ENCODE peak calls at places on chromosome 13, in four cellular contexts. U, B, X and K are unnamed samples. For H3K9me3, the result is how much of the 10 kb centered on the place peaks cover.

GRCh38 chr13:30337061-30337601 is 29.8 kb upstream of the KATNAL1 start:
- DNase-seq in X (no peak), U (no peak), B (no peak), K (no peak)

GRCh38 chr13:28077231-28077630 is 23.1 kb downstream of the FLT3 start:
- DNase-seq in X (no peak), B (no peak), U (no peak), K (no peak)

GRCh38 chr13:40589285-40590109 is 76.9 kb downstream of the FOXO1 start:
- DNase-seq in X (peak), U (no peak), B (no peak), K (no peak)

GRCh38 chr13:94228781-94229180 is 250.7 kb downstream of the DCT start:
- DNase-seq in U (no peak), X (no peak), B (no peak), K (no peak)

GRCh38 chr13:74575729-74576125 is 441.5 kb upstream of the KLF12 start:
- DNase-seq in U (no peak), X (no peak), B (peak), K (no peak)

GRCh38 chr13:25901460-25902376 is 150.1 kb downstream of the SHISA2 start:
- DNase-seq in U (no peak), X (peak), B (no peak), K (peak)

GRCh38 chr13:73822671-73823592 is 311.3 kb downstream of the KLF12 start:
- DNase-seq in U (no peak), B (no peak), X (no peak), K (no peak)

GRCh38 chr13:27170521-27171243 is 929 bp downstream of the USP12 start:
- DNase-seq in U (peak), X (peak), B (peak), K (no peak)

GRCh38 chr13:79775830-79776229 is 294.9 kb downstream of the NDFIP2 start:
- DNase-seq in B (no peak), X (peak), U (peak), K (peak)

GRCh38 chr13:109254271-109254670 is 532.1 kb downstream of the IRS2 start:
- DNase-seq in X (no peak), B (no peak), U (no peak), K (no peak)

GRCh38 chr13:109246001-109246400 is 540.4 kb downstream of the IRS2 start:
- DNase-seq in U (no peak), X (no peak), B (no peak), K (no peak)

GRCh38 chr13:109251958-109252357 is 534.4 kb downstream of the IRS2 start:
- DNase-seq in U (no peak), B (no peak), X (no peak), K (no peak)

GRCh38 chr13:109253316-109253715 is 533.1 kb downstream of the IRS2 start:
- DNase-seq in X (no peak), B (no peak), U (no peak), K (no peak)

DNA sequence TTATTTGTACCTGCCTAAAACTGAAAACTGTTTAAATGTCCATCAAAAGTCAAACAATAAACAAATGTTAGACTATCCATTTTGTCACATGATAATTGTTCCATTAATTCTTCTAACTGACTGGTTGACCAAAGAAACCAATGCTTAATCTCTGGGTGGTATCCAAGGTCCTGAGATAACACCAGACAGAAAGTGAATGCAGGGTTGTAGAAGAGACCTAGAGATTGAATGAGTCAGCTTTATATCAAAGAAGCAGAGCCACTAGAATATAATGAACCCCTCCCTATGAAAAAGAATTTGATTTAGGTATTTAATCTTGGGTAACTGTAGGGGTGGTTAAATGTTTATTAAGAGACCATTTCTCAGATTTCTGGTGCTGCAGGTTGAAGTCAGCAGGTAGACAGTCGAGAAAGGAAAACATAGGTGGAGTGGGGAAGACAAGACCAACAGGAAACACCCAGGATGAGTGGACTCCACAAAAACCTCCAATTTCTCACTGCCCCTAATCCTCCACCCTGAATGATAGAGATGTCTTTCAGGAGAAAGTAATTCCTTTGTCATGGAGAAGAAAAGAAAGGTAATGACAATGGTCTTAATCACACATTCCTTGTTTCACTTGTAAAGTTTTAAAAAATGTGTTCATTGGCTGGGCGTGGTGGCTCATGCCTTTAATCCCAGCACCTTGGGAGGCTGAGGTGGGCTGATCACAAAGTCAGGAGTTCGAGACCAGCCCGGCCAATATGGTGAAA is 536.4 kb downstream of the IRS2 start:
- DNase-seq in B (no peak), U (peak), X (no peak), K (no peak)
- TF ChIP-seq TCF7L2 in B (no peak), U (no peak), X (no peak), K (no peak)

GRCh38 chr13:19056355-19056880 is 125.2 kb downstream of the TUBA3C start:
- DNase-seq in X (no peak), B (no peak), U (no peak), K (no peak)

GRCh38 chr13:19057588-19058340 is 123.9 kb downstream of the TUBA3C start:
- DNase-seq in U (no peak), X (no peak), B (no peak), K (no peak)

GRCh38 chr13:19055611-19056010 is 126.0 kb downstream of the TUBA3C start:
- DNase-seq in U (no peak), B (no peak), X (no peak), K (no peak)

GRCh38 chr13:19058566-19058965 is 123.1 kb downstream of the TUBA3C start:
- DNase-seq in X (no peak), B (no peak), U (no peak), K (no peak)

GRCh38 chr13:19056984-19057490 is 124.6 kb downstream of the TUBA3C start:
- DNase-seq in X (no peak), U (no peak), B (no peak), K (no peak)
- H3K9me3 ChIP-seq in X (under half), U (under half), B (under half), K (under half)

GRCh38 chr13:48108106-48108505 is 13.2 kb upstream of the MED4 start:
- DNase-seq in U (no peak), B (no peak), X (no peak), K (no peak)

GRCh38 chr13:48112896-48113525 is 18.1 kb upstream of the MED4 start:
- DNase-seq in B (no peak), X (no peak), U (no peak), K (no peak)

GRCh38 chr13:48116808-48117207 is 21.9 kb upstream of the MED4 start:
- DNase-seq in B (no peak), U (no peak), X (no peak), K (no peak)

GRCh38 chr13:48110132-48110868 is 15.4 kb upstream of the MED4 start:
- DNase-seq in B (no peak), X (no peak), U (no peak), K (no peak)

DNA sequence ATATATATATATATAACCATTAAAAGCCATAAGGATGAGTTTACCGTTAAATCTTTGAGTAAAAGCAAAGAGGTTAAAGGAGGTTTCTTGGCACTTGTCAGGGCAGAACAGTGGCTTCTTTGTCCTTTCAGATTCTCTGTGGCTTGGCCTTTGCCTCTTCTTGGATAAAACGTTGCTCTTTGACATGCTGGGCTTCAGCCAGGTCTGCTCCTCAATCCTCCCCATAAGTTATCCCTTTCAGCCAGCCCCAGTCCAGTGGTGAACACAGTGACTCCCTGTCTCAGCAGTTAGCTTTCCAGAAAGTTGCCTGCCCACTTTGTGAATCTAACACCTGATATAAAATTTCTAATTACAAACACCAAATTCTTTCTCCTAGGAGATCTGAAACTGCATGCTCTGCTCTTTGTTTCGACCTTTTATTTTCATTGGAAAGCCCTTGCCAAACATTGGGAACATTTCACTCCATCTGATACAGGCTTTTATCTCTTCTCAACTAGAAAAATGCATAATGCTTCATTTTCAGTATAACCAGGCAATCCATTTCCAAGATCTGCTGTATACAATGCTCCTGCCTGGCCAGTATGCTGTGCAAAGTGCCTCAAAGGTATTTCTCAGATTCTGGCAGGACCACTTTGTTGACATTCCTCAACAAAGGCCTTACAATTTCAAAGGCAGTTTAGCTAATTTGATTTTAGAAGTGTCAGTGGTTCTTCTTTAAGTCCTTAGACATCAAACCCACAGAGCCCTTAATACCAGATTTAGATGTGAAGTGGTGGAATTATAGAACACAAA is 16.2 kb upstream of the MED4 start:
- DNase-seq in B (no peak), X (peak), U (no peak), K (no peak)
- TF ChIP-seq TCF7L2 in B (no peak), X (no peak), U (no peak), K (no peak)

DNA sequence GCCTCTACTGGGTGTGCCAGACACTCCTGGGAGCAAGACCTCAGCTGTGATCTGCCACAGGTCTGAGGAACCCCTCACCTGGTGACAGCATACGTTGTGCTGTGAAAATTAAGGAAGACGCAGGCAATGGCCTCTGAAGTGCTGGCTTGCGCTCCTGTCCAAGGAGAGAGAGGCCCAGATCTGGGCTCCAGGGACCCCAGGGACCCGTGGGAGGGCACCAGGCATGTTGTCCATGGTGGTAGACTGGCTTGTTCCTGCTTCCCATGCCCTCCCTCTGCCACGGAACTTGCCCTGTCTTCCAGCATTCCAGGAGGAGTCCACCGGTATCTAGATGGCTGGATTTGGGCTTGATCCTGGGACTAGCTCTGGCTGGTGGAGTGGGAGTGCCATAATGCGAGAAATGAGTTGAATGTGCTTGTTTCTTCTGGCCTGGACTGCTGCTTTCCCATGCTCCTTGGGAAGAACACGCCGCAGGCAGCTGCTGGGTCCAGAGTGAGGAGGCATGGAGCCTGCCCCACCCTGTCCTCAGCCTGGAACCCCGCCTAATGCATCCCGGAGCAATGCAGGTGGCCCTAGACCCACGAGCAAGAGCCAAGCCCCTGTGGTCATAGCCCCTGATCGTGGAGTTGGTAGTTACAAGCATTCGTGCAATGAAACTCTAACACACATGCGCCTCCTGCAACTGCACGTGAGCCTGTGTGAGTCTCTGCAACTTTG is 190.2 kb downstream of the TEX29 start:
- DNase-seq in X (no peak), B (no peak), U (no peak), K (no peak)
- H3K9me3 ChIP-seq in X (under half), B (under half), U (under half), K (under half)